ENCODE peak calls at places on chromosomes 4 and X, in five cellular contexts. A, J, Z, D and O are unnamed samples.

GRCh38 chr4:11073621-11074051 is 355.1 kb downstream of the HS3ST1 start:
- DNase-seq in D (peak; percentile 1), A (no peak), J (no peak), Z (no peak), O (no peak)

GRCh38 chr4:95318483-95318882 is 230.3 kb downstream of the UNC5C start:
- DNase-seq in J (no peak), D (no peak), Z (no peak), A (no peak), O (no peak)

GRCh38 chrX:111123125-111123524 is 27.1 kb downstream of the PAK3 start:
- DNase-seq in Z (no peak), J (no peak), D (no peak), A (no peak), O (no peak)

GRCh38 chr4:19213388-19213787 is 1038.3 kb upstream of the SLIT2 start:
- DNase-seq in D (no peak), A (no peak), Z (no peak), J (no peak), O (no peak)

GRCh38 chr4:184826315-184827266 is 823 bp upstream of the ACSL1 start:
- DNase-seq in A (no peak), J (peak; percentile 39), Z (no peak), D (no peak), O (no peak)

GRCh38 chrX:276588-277171 is 4.5 kb upstream of the PLCXD1 start:
- DNase-seq in J (peak; percentile 35), D (no peak), A (no peak), Z (no peak), O (no peak)

GRCh38 chr4:128606173-128606572 is 203.3 kb upstream of the JADE1 start:
- DNase-seq in D (no peak), Z (no peak), J (no peak), A (no peak), O (no peak)

GRCh38 chrX:41779058-41779564 is 55.1 kb downstream of the GPR82 start:
- DNase-seq in A (peak; percentile 47), D (no peak), J (no peak), Z (no peak), O (no peak)

GRCh38 chr4:138175337-138175794 is 66.8 kb downstream of the SLC7A11 start:
- DNase-seq in D (no peak), Z (no peak), J (no peak), A (no peak), O (no peak)

GRCh38 chr4:145619639-145619996 is 433 bp downstream of the MMAA start:
- DNase-seq in Z (peak; percentile 45), A (peak; percentile 28), D (no peak), J (no peak), O (peak; percentile 3)

GRCh38 chr4:170243662-170244288 is 154.0 kb upstream of the AADAT start:
- DNase-seq in A (no peak), Z (no peak), J (no peak), D (no peak), O (no peak)

GRCh38 chrX:45006002-45006800 is 133.2 kb downstream of the KDM6A start:
- DNase-seq in Z (no peak), D (no peak), A (peak; percentile 67), J (no peak), O (no peak)

GRCh38 chr4:76622126-76622525 is 187.1 kb downstream of the SHROOM3 start:
- DNase-seq in D (no peak), A (no peak), J (no peak), Z (no peak), O (no peak)

GRCh38 chr4:17072483-17072882 is 174.0 kb upstream of the LDB2 start:
- DNase-seq in Z (no peak), J (no peak), A (no peak), D (no peak), O (no peak)

GRCh38 chrX:3522016-3522690 is 175.7 kb upstream of the MXRA5 start:
- DNase-seq in A (no peak), J (no peak), D (no peak), Z (no peak), O (no peak)

GRCh38 chr4:9904976-9905587 is 116.2 kb downstream of the SLC2A9 start:
- DNase-seq in D (no peak), A (no peak), Z (no peak), J (no peak), O (no peak)

GRCh38 chr4:162499478-162499877 is 335.7 kb upstream of the FSTL5 start:
- DNase-seq in J (no peak), A (no peak), D (no peak), Z (no peak), O (no peak)

GRCh38 chrX:55714111-55714510 is 3.4 kb upstream of the RRAGB start:
- DNase-seq in J (no peak), A (no peak), D (no peak), Z (no peak), O (no peak)

GRCh38 chrX:154046262-154046771 is 26.6 kb upstream of the IRAK1 start:
- DNase-seq in J (peak; percentile 24), Z (no peak), A (no peak), D (no peak), O (no peak)
- TF ChIP-seq ZNF274 in J (no peak), Z (no peak), A (no peak), D (no peak), O (no peak)

GRCh38 chrX:150254909-150255308 is 108.2 kb upstream of the MAMLD1 start:
- DNase-seq in D (no peak), J (no peak), Z (no peak), A (no peak), O (no peak)
- H3K4me3 ChIP-seq in D (no peak overlapping the region), J (no peak overlapping the region), Z (no peak overlapping the region), A (no peak overlapping the region), O (no peak overlapping the region)

GRCh38 chr4:113893546-113893945 is 85.9 kb downstream of the ARSJ start:
- DNase-seq in A (no peak), D (no peak), J (no peak), Z (no peak), O (no peak)
- TF ChIP-seq ZNF274 in A (no peak), D (no peak), J (no peak), Z (no peak), O (no peak)

GRCh38 chr4:88169298-88169697 is 10.9 kb upstream of the ABCG2 start:
- DNase-seq in A (no peak), D (no peak), J (no peak), Z (no peak), O (no peak)

GRCh38 chr4:88171206-88171605 is 12.8 kb upstream of the ABCG2 start:
- DNase-seq in J (no peak), D (no peak), A (no peak), Z (no peak), O (no peak)

GRCh38 chr4:88177981-88178632 is 19.7 kb upstream of the ABCG2 start:
- DNase-seq in Z (no peak), D (peak; percentile 82), A (peak; percentile 34), J (peak; percentile 54), O (peak; percentile 85)

GRCh38 chr4:88178633-88179231 is 20.3 kb upstream of the ABCG2 start:
- DNase-seq in J (no peak), D (no peak), Z (no peak), A (no peak), O (no peak)

GRCh38 chr4:88172987-88173386 is 14.5 kb upstream of the ABCG2 start:
- DNase-seq in D (no peak), A (no peak), J (no peak), Z (no peak), O (no peak)
- H3K4me3 ChIP-seq in D (no peak overlapping the region), A (no peak overlapping the region), J (no peak overlapping the region), Z (no peak overlapping the region), O (no peak overlapping the region)

DNA sequence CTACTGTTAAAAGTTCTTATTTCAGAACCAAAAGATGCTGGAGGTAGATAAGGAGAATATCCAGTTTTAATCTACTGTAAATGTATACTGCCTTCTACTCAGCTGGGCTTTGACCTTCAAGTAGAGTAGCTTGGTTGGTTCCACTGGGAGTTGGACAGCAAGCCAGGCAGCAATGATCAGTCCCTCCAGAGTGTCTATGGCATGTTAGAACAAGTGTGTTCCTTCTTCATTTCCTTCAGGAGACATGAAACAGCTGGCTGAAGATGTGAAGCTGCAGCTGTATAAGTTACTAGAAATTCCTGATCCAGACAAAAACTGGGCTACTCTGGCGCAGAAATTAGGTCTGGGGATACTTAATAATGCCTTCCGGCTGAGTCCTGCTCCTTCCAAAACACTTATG is 111.0 kb downstream of the NFKB1 start:
- DNase-seq in J (no peak), A (no peak), Z (no peak), D (no peak), O (no peak)
- TF ChIP-seq ZNF274 in J (no peak), A (no peak), Z (no peak), D (no peak), O (no peak)

DNA sequence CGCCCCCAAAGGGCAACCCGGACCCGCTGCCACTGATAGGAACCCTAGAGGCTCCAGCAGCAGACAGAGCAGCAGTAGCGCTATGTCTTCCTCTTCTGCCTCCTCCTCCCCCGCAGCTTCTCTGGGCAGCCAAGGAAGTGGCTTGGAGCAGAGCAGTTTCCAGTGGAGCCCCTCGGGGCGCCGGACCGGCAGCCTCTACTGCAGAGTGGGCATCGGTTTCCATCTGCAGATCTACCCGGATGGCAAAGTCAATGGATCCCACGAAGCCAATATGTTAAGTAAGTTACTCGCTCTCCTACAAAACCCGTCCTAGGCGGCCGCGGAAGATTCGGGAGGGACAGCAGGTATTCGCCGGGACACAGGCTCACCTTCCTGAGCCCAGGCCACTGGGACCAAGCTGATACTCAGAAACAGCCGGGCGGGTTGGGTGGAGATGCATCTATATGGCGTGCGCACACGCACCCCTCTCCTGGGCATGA is 477 bp downstream of the FGF5 start:
- DNase-seq in D (no peak), J (peak; percentile 65), Z (no peak), A (no peak), O (no peak)
- H3K4me3 ChIP-seq in D (peak overlapping the region; percentile 56), J (peak overlapping the region; percentile 53), Z (peak overlapping the region; percentile 36), A (no peak overlapping the region), O (peak overlapping the region; percentile 75)

DNA sequence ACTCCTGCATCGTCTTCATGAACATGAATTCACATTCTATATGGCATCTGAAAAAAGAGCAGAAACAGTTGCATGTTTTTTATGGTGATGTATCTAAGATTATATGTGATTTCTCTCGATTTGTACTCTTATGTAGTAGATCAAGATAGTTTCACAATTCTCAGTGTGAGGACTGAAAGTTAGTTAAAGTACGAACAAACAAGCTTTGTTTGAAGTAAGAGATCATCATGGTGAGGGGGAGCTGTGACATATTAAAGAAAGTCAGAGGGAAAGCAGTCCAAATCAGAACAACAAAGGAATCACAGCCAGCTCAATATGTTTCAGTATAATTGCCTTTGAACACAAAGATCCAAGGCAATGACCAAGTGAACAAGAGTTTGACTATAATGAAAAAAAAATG is 1140.6 kb downstream of the SH3BGRL start:
- DNase-seq in A (no peak), Z (no peak), D (no peak), J (no peak), O (no peak)
- TF ChIP-seq ZNF274 in A (no peak), Z (no peak), D (no peak), J (no peak), O (no peak)